ENCODE peak calls at places on chromosomes 13 and 19, in five cellular contexts. X is NCI-H774, I is Kasumi-1, R is left kidney, A is H9. W is an unnamed sample.

GRCh38 chr19:38559428-38560401 is 58.0 kb downstream of the MAP4K1 start:
- DNase-seq in X (no peak), I (no peak), R (no peak), A (no peak), W (no peak)

GRCh38 chr13:94778986-94779385 is 66.6 kb upstream of the SOX21 start:
- DNase-seq in X (no peak), I (no peak), R (no peak), A (no peak), W (no peak)

GRCh38 chr19:6091771-6092291 is 18.5 kb downstream of the RFX2 start:
- DNase-seq in X (no peak), I (no peak), R (peak), A (no peak), W (no peak)

GRCh38 chr13:99275093-99275469 is 16.9 kb upstream of the GPR18 start:
- DNase-seq in X (no peak), I (peak), R (no peak), A (no peak), W (no peak)

GRCh38 chr19:11257827-11258380 is 4.4 kb downstream of the DOCK6 start:
- DNase-seq in X (no peak), I (no peak), R (no peak), A (no peak), W (no peak)

GRCh38 chr13:69997061-69997460 is 110.6 kb upstream of the ATXN8OS start:
- DNase-seq in X (no peak), I (no peak), R (no peak), A (no peak), W (no peak)

GRCh38 chr19:47226426-47227346 is 4.3 kb downstream of the BBC3 start:
- DNase-seq in X (peak), I (peak), R (peak), A (peak), W (no peak)

GRCh38 chr13:99277629-99278028 is 19.4 kb upstream of the GPR18 start:
- DNase-seq in X (no peak), I (no peak), R (no peak), A (no peak), W (no peak)

GRCh38 chr19:35832054-35832453 is 19.4 kb upstream of the PRODH2 start:
- DNase-seq in X (no peak), I (no peak), R (no peak), A (no peak), W (no peak)

GRCh38 chr19:45791744-45792481 is 732 bp downstream of the DMWD start:
- DNase-seq in X (no peak), I (no peak), R (no peak), A (no peak), W (no peak)

GRCh38 chr13:52746141-52746540 is 6.5 kb upstream of the CNMD start:
- DNase-seq in X (no peak), I (no peak), R (no peak), A (no peak), W (no peak)

GRCh38 chr19:9857920-9858746 is 23.0 kb downstream of the PIN1 start:
- DNase-seq in X (no peak), I (peak), R (no peak), A (no peak), W (no peak)

GRCh38 chr19:36106991-36107390 is 4.0 kb upstream of the OVOL3 start:
- DNase-seq in X (no peak), I (no peak), R (no peak), A (no peak), W (no peak)